ENCODE peak calls at places on chromosomes 3 and 15, in ten cellular contexts. A is mucosa of descending colon; U is Panc1; L is aorta; T is breast epithelium; C is naive thymus-derived CD4-positive, alpha-beta T cell; X is coronary artery; S is BJ; V is transverse colon; K is CD8-positive, alpha-beta memory T cell. H is an unnamed sample.

GRCh38 chr3:115698851-115699535 is 75.7 kb downstream of the GAP43 start:
- DNase-seq in L (no peak), T (no peak), K (no peak), C (no peak), S (no peak), A (no peak), V (no peak), U (no peak), X (no peak), H (peak; percentile 41)

GRCh38 chr15:92306662-92307061 is 87.0 kb upstream of the ST8SIA2 start:
- DNase-seq in K (no peak), C (no peak), S (no peak), X (no peak), V (no peak), A (no peak), T (no peak), L (no peak), U (no peak), H (no peak)

GRCh38 chr15:101329309-101329863 is 34.3 kb upstream of the SNRPA1 start:
- DNase-seq in T (no peak), U (no peak), V (no peak), K (no peak), X (no peak), A (no peak), L (no peak), S (no peak), C (no peak), H (no peak)

GRCh38 chr15:73887481-73887880 is 14.1 kb downstream of the TBC1D21 start:
- DNase-seq in K (no peak), T (no peak), S (no peak), L (no peak), A (no peak), V (no peak), X (peak; percentile 57), U (no peak), C (no peak), H (no peak)

GRCh38 chr3:87621667-87622066 is 345.3 kb upstream of the POU1F1 start:
- DNase-seq in K (no peak), C (no peak), S (no peak), L (no peak), A (no peak), U (no peak), X (no peak), T (no peak), V (no peak), H (no peak)

GRCh38 chr15:88454867-88455810 is 12.0 kb downstream of the MRPL46 start:
- DNase-seq in L (peak; percentile 59), U (peak; percentile 28), X (no peak), T (no peak), K (no peak), A (peak; percentile 79), S (no peak), C (no peak), V (peak; percentile 60), H (no peak)

GRCh38 chr3:115525726-115526125 is 97.6 kb upstream of the GAP43 start:
- DNase-seq in K (no peak), C (no peak), A (no peak), X (no peak), U (no peak), S (no peak), L (no peak), V (no peak), T (no peak), H (no peak)

GRCh38 chr15:62569460-62570404 is 404.6 kb upstream of the C2CD4B start:
- DNase-seq in V (peak; percentile 91), U (no peak), L (peak; percentile 73), T (peak; percentile 91), S (peak; percentile 79), X (peak; percentile 84), A (peak; percentile 94), K (no peak), C (no peak), H (peak; percentile 19)

GRCh38 chr15:39602143-39602542 is 21.3 kb downstream of the THBS1 start:
- DNase-seq in C (no peak), K (no peak), A (no peak), X (no peak), S (no peak), U (no peak), V (no peak), T (no peak), L (no peak), H (no peak)

GRCh38 chr3:145893331-145893730 is 267.7 kb downstream of the PLOD2 start:
- DNase-seq in A (no peak), K (no peak), S (no peak), X (no peak), L (no peak), V (no peak), T (no peak), U (no peak), C (no peak), H (no peak)

GRCh38 chr15:44158111-44158510 is 37.0 kb downstream of the FRMD5 start:
- DNase-seq in L (no peak), U (no peak), V (no peak), X (no peak), A (no peak), T (no peak), K (no peak), C (no peak), S (no peak), H (no peak)

GRCh38 chr15:79172032-79172481 is 81.5 kb upstream of the RASGRF1 start:
- DNase-seq in X (no peak), U (no peak), S (no peak), A (no peak), V (no peak), L (no peak), K (no peak), T (no peak), C (no peak), H (no peak)

DNA sequence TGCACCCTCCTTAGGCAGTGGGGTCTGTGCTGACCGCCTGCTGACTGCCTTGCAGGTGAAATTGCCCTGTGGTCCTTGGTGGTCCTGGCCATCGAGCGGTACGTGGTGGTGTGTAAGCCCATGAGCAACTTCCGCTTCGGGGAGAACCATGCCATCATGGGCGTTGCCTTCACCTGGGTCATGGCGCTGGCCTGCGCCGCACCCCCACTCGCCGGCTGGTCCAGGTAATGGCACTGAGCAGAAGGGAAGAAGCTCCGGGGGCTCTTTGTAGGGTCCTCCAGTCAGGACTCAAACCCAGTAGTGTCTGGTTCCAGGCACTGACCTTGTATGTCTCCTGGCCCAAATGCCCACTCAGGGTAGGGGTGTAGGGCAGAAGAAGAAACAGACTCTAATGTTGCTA is 2.4 kb downstream of the RHO start:
- DNase-seq in V (no peak), A (no peak), L (no peak), T (no peak), S (no peak), K (no peak), X (no peak), U (no peak), C (no peak), H (no peak)
- H3K4me3 ChIP-seq in V (no peak overlapping the region), A (no peak overlapping the region), L (no peak overlapping the region), T (no peak overlapping the region), S (no peak overlapping the region), K (no peak overlapping the region), X (no peak overlapping the region), U (no peak overlapping the region), C (no peak overlapping the region), H (no peak overlapping the region)

GRCh38 chr3:42906085-42906904 is at the start of gene ZNF662:
- DNase-seq in T (peak; percentile 65), U (no peak), V (peak; percentile 42), K (no peak), L (peak; percentile 67), S (no peak), X (peak; percentile 78), C (no peak), A (peak; percentile 55), H (no peak)
- H3K4me3 ChIP-seq in T (peak within 1 kb of the TSS; percentile 67), U (no peak within 1 kb of the TSS), V (peak within 1 kb of the TSS; percentile 57), K (no peak within 1 kb of the TSS), L (peak within 1 kb of the TSS; percentile 41), S (peak within 1 kb of the TSS; percentile 47), X (peak within 1 kb of the TSS; percentile 94), C (peak within 1 kb of the TSS; percentile 50), A (peak within 1 kb of the TSS; percentile 35), H (peak within 1 kb of the TSS; percentile 48)

GRCh38 chr3:25493786-25494185 is 65.7 kb downstream of the RARB start:
- DNase-seq in T (no peak), X (no peak), A (no peak), C (no peak), V (no peak), L (no peak), K (no peak), S (peak; percentile 52), U (no peak), H (peak; percentile 89)

GRCh38 chr3:25495726-25496125 is 67.7 kb downstream of the RARB start:
- DNase-seq in V (no peak), X (no peak), T (no peak), L (no peak), A (no peak), C (no peak), U (no peak), S (no peak), K (no peak), H (no peak)

GRCh38 chr3:25489858-25490591 is 62.0 kb downstream of the RARB start:
- DNase-seq in S (no peak), L (no peak), T (no peak), C (no peak), K (no peak), V (no peak), U (no peak), X (no peak), A (no peak), H (no peak)

GRCh38 chr3:25495304-25495703 is 67.2 kb downstream of the RARB start:
- DNase-seq in K (no peak), A (no peak), S (no peak), X (no peak), T (no peak), L (no peak), U (no peak), V (no peak), C (no peak), H (no peak)

GRCh38 chr3:25493246-25493645 is 65.2 kb downstream of the RARB start:
- DNase-seq in A (no peak), S (no peak), K (no peak), L (no peak), T (no peak), X (no peak), C (no peak), U (no peak), V (no peak), H (no peak)
- H3K4me3 ChIP-seq in A (no peak overlapping the region), S (no peak overlapping the region), K (no peak overlapping the region), L (no peak overlapping the region), T (no peak overlapping the region), X (no peak overlapping the region), C (no peak overlapping the region), U (no peak overlapping the region), V (no peak overlapping the region), H (no peak overlapping the region)

GRCh38 chr3:101020616-101021015 is 27.4 kb upstream of the ABI3BP start:
- DNase-seq in T (no peak), L (no peak), V (no peak), S (no peak), C (no peak), X (no peak), A (no peak), U (no peak), K (no peak), H (no peak)

GRCh38 chr3:101011086-101011485 is 17.9 kb upstream of the ABI3BP start:
- DNase-seq in U (no peak), T (no peak), L (no peak), C (no peak), S (peak; percentile 61), X (no peak), K (no peak), V (no peak), A (no peak), H (no peak)

DNA sequence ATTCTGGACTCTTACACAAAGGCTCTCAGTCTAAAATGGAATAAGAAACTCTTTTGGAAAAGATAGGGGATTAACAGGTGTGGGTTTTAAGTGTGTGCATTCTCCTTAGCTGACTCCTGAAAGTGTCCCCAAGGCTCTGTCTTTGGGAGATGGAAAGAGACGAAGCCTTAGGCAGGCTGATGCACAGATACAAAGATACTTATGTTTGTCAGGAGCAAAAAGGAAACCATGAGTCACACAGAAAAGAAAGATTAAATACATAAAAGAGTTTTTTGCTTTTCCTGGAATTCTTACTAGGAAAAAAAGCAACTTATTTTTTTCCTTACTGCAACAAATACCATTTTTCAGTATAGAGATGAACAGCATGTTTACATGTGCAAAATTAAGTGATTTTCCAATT is 23.8 kb upstream of the ABI3BP start:
- DNase-seq in C (no peak), V (no peak), K (no peak), L (no peak), U (no peak), X (no peak), S (no peak), A (no peak), T (no peak), H (no peak)
- H3K4me3 ChIP-seq in C (no peak overlapping the region), V (no peak overlapping the region), K (no peak overlapping the region), L (no peak overlapping the region), U (no peak overlapping the region), X (no peak overlapping the region), S (no peak overlapping the region), A (no peak overlapping the region), T (no peak overlapping the region), H (no peak overlapping the region)

H was measured in skeletal muscle cell.